ENCODE peak calls at places on chromosome X, in four cellular contexts. One of them, this sample, is unnamed.

GRCh38 chrX:120517936-120518335 is 42.8 kb downstream of the CUL4B start:
- DNase-seq in foreskin fibroblast: peak
- DNase-seq in sigmoid colon: no peak
- DNase-seq in omental fat pad: no peak
- DNase-seq in this sample: no peak

GRCh38 chrX:13876652-13877051 is 59.8 kb upstream of the GPM6B start:
- DNase-seq in sigmoid colon: no peak
- DNase-seq in foreskin fibroblast: peak
- DNase-seq in omental fat pad: no peak
- DNase-seq in this sample: no peak

GRCh38 chrX:78455901-78456300 is 128.5 kb upstream of the CYSLTR1 start:
- DNase-seq in sigmoid colon: no peak
- DNase-seq in foreskin fibroblast: peak
- DNase-seq in omental fat pad: no peak
- DNase-seq in this sample: no peak

GRCh38 chrX:153875391-153876111 is 10.4 kb downstream of the L1CAM start:
- DNase-seq in sigmoid colon: no peak
- DNase-seq in foreskin fibroblast: no peak
- DNase-seq in omental fat pad: peak
- DNase-seq in this sample: peak

GRCh38 chrX:10570601-10571000 is 49.8 kb downstream of the MID1 start:
- DNase-seq in foreskin fibroblast: no peak
- DNase-seq in omental fat pad: no peak
- DNase-seq in sigmoid colon: no peak
- DNase-seq in this sample: no peak

GRCh38 chrX:31058284-31058683 is 13.6 kb downstream of the FTHL17 start:
- DNase-seq in sigmoid colon: no peak
- DNase-seq in omental fat pad: no peak
- DNase-seq in foreskin fibroblast: no peak
- DNase-seq in this sample: no peak

GRCh38 chrX:48826135-48826875 is at the start of gene ERAS:
- DNase-seq in sigmoid colon: no peak
- DNase-seq in foreskin fibroblast: no peak
- DNase-seq in omental fat pad: no peak
- DNase-seq in this sample: peak

GRCh38 chrX:132983496-132983895 is 25.1 kb upstream of the HS6ST2 start:
- DNase-seq in omental fat pad: no peak
- DNase-seq in sigmoid colon: no peak
- DNase-seq in foreskin fibroblast: no peak
- DNase-seq in this sample: no peak

GRCh38 chrX:72230290-72230689 is 8.5 kb downstream of the ERCC6L start:
- DNase-seq in sigmoid colon: no peak
- DNase-seq in omental fat pad: no peak
- DNase-seq in foreskin fibroblast: no peak
- DNase-seq in this sample: no peak

GRCh38 chrX:121064579-121064978 is 17.2 kb downstream of the GLUD2 start:
- DNase-seq in omental fat pad: no peak
- DNase-seq in sigmoid colon: no peak
- DNase-seq in foreskin fibroblast: no peak
- DNase-seq in this sample: no peak

GRCh38 chrX:40474205-40474626 is 106.6 kb upstream of the ATP6AP2 start:
- DNase-seq in foreskin fibroblast: no peak
- DNase-seq in sigmoid colon: peak
- DNase-seq in omental fat pad: no peak
- DNase-seq in this sample: no peak

GRCh38 chrX:15073313-15073712 is 196.6 kb downstream of the ASB9 start:
- DNase-seq in omental fat pad: no peak
- DNase-seq in foreskin fibroblast: no peak
- DNase-seq in sigmoid colon: no peak
- DNase-seq in this sample: no peak

GRCh38 chrX:276588-277171 is 4.5 kb upstream of the PLCXD1 start:
- DNase-seq in sigmoid colon: peak
- DNase-seq in omental fat pad: no peak
- DNase-seq in foreskin fibroblast: peak
- DNase-seq in this sample: peak

GRCh38 chrX:2552621-2553297 is 52.0 kb upstream of the DHRSX start:
- DNase-seq in sigmoid colon: no peak
- DNase-seq in omental fat pad: no peak
- DNase-seq in foreskin fibroblast: peak
- DNase-seq in this sample: no peak

GRCh38 chrX:17788439-17788838 is 51.1 kb downstream of the SCML1 start:
- DNase-seq in foreskin fibroblast: peak
- DNase-seq in omental fat pad: no peak
- DNase-seq in sigmoid colon: no peak
- DNase-seq in this sample: no peak

GRCh38 chrX:109384569-109385174 is 97.2 kb downstream of the GUCY2F start:
- DNase-seq in sigmoid colon: no peak
- DNase-seq in foreskin fibroblast: no peak
- DNase-seq in omental fat pad: no peak
- DNase-seq in this sample: no peak

GRCh38 chrX:41707218-41707617 is 16.8 kb upstream of the GPR82 start:
- DNase-seq in sigmoid colon: no peak
- DNase-seq in omental fat pad: no peak
- DNase-seq in foreskin fibroblast: no peak
- DNase-seq in this sample: no peak

GRCh38 chrX:100687546-100687945 is 43.5 kb downstream of the SRPX2 start:
- DNase-seq in foreskin fibroblast: no peak
- DNase-seq in omental fat pad: no peak
- DNase-seq in sigmoid colon: no peak
- DNase-seq in this sample: no peak

DNA sequence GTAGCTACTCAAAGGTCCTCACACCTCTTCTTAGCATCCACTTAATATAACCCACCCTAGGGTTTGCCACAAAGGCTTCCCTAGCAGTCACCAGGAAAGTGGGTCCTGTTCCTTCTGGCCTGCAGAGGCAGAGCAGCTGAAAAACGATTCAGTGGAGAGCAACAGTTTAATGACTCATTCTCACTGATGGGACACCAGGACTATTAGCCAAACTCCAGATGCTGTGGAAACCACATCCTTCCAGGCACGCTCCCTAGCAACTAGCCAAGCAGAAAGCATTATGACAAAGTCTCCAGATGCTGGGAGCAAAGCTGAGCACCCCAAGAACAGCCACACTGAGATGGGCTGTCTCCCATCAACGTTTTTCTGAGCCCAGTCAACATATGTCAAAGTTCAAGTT is 30.3 kb upstream of the UTP14A start:
- DNase-seq in omental fat pad: no peak
- DNase-seq in sigmoid colon: no peak
- DNase-seq in foreskin fibroblast: peak
- DNase-seq in this sample: no peak
- TF ChIP-seq CTCF in omental fat pad: no peak
- TF ChIP-seq CTCF in sigmoid colon: no peak
- TF ChIP-seq CTCF in foreskin fibroblast: no peak
- TF ChIP-seq CTCF in this sample: no peak

GRCh38 chrX:1481636-1482529 is 29.2 kb upstream of the ASMTL start:
- DNase-seq in foreskin fibroblast: peak
- DNase-seq in omental fat pad: no peak
- DNase-seq in sigmoid colon: peak
- DNase-seq in this sample: peak
- TF ChIP-seq CTCF in foreskin fibroblast: no peak
- TF ChIP-seq CTCF in omental fat pad: no peak
- TF ChIP-seq CTCF in sigmoid colon: no peak
- TF ChIP-seq CTCF in this sample: no peak

GRCh38 chrX:83469551-83469950 is 38.5 kb upstream of the POU3F4 start:
- DNase-seq in foreskin fibroblast: no peak
- DNase-seq in sigmoid colon: no peak
- DNase-seq in omental fat pad: no peak
- DNase-seq in this sample: no peak
- TF ChIP-seq CTCF in foreskin fibroblast: no peak
- TF ChIP-seq CTCF in sigmoid colon: no peak
- TF ChIP-seq CTCF in omental fat pad: no peak
- TF ChIP-seq CTCF in this sample: no peak

GRCh38 chrX:57451426-57452020 is 140.3 kb upstream of the ZXDB start:
- DNase-seq in omental fat pad: no peak
- DNase-seq in foreskin fibroblast: no peak
- DNase-seq in sigmoid colon: no peak
- DNase-seq in this sample: no peak

GRCh38 chrX:57453901-57454300 is 137.9 kb upstream of the ZXDB start:
- DNase-seq in foreskin fibroblast: no peak
- DNase-seq in sigmoid colon: no peak
- DNase-seq in omental fat pad: no peak
- DNase-seq in this sample: no peak
- TF ChIP-seq CTCF in foreskin fibroblast: peak
- TF ChIP-seq CTCF in sigmoid colon: no peak
- TF ChIP-seq CTCF in omental fat pad: no peak
- TF ChIP-seq CTCF in this sample: no peak